ENCODE peak calls at places on chromosomes 7 and 10, in seven cellular contexts. One of them, this sample, is unnamed.

GRCh38 chr10:6580279-6581029 is 378 bp upstream of the PRKCQ start:
- DNase-seq in cardiac muscle cell: peak; percentile 74
- DNase-seq in body of pancreas: peak; percentile 85
- DNase-seq in neuronal stem cell: peak; percentile 78
- DNase-seq in colonic mucosa: peak; percentile 71
- DNase-seq in A673: peak; percentile 49
- DNase-seq in heart right ventricle: peak; percentile 74
- DNase-seq in this sample: no peak

GRCh38 chr7:155787171-155787851 is 25.0 kb downstream of the SHH start:
- DNase-seq in cardiac muscle cell: peak; percentile 41
- DNase-seq in body of pancreas: no peak
- DNase-seq in neuronal stem cell: no peak
- DNase-seq in colonic mucosa: no peak
- DNase-seq in A673: no peak
- DNase-seq in heart right ventricle: no peak
- DNase-seq in this sample: no peak

GRCh38 chr7:1030444-1031070 is 13.8 kb upstream of the GPR146 start:
- DNase-seq in cardiac muscle cell: no peak
- DNase-seq in body of pancreas: no peak
- DNase-seq in neuronal stem cell: no peak
- DNase-seq in colonic mucosa: no peak
- DNase-seq in A673: no peak
- DNase-seq in heart right ventricle: no peak
- DNase-seq in this sample: no peak

GRCh38 chr10:95121904-95122303 is 52.6 kb upstream of the CYP2C8 start:
- DNase-seq in cardiac muscle cell: peak; percentile 80
- DNase-seq in body of pancreas: peak; percentile 65
- DNase-seq in neuronal stem cell: no peak
- DNase-seq in colonic mucosa: no peak
- DNase-seq in A673: no peak
- DNase-seq in heart right ventricle: no peak
- DNase-seq in this sample: no peak

GRCh38 chr10:10830316-10831061 is 187.2 kb upstream of the CELF2 start:
- DNase-seq in cardiac muscle cell: peak; percentile 94
- DNase-seq in body of pancreas: no peak
- DNase-seq in neuronal stem cell: no peak
- DNase-seq in colonic mucosa: no peak
- DNase-seq in A673: no peak
- DNase-seq in heart right ventricle: no peak
- DNase-seq in this sample: no peak

GRCh38 chr10:92813979-92814378 is 34.3 kb upstream of the EXOC6 start:
- DNase-seq in cardiac muscle cell: no peak
- DNase-seq in body of pancreas: no peak
- DNase-seq in neuronal stem cell: no peak
- DNase-seq in colonic mucosa: no peak
- DNase-seq in A673: no peak
- DNase-seq in heart right ventricle: no peak
- DNase-seq in this sample: no peak

GRCh38 chr7:31875424-31875823 is 188.4 kb downstream of the PPP1R17 start:
- DNase-seq in cardiac muscle cell: peak; percentile 19
- DNase-seq in body of pancreas: no peak
- DNase-seq in neuronal stem cell: no peak
- DNase-seq in colonic mucosa: peak; percentile 22
- DNase-seq in A673: peak; percentile 89
- DNase-seq in heart right ventricle: no peak
- DNase-seq in this sample: no peak

GRCh38 chr7:134058521-134058920 is 68.6 kb upstream of the LRGUK start:
- DNase-seq in cardiac muscle cell: no peak
- DNase-seq in body of pancreas: no peak
- DNase-seq in neuronal stem cell: no peak
- DNase-seq in colonic mucosa: no peak
- DNase-seq in A673: no peak
- DNase-seq in heart right ventricle: no peak
- DNase-seq in this sample: no peak

GRCh38 chr10:18651324-18652007 is at the start of gene NSUN6:
- DNase-seq in cardiac muscle cell: peak; percentile 90
- DNase-seq in body of pancreas: peak; percentile 94
- DNase-seq in neuronal stem cell: peak; percentile 77
- DNase-seq in colonic mucosa: peak; percentile 94
- DNase-seq in A673: peak; percentile 92
- DNase-seq in heart right ventricle: peak; percentile 89
- DNase-seq in this sample: peak; percentile 91

GRCh38 chr7:85000973-85001372 is 185.9 kb downstream of the SEMA3D start:
- DNase-seq in cardiac muscle cell: no peak
- DNase-seq in body of pancreas: no peak
- DNase-seq in neuronal stem cell: no peak
- DNase-seq in colonic mucosa: no peak
- DNase-seq in A673: no peak
- DNase-seq in heart right ventricle: no peak
- DNase-seq in this sample: no peak

GRCh38 chr10:91689731-91690168 is 56.9 kb upstream of the PPP1R3C start:
- DNase-seq in cardiac muscle cell: peak; percentile 79
- DNase-seq in body of pancreas: no peak
- DNase-seq in neuronal stem cell: no peak
- DNase-seq in colonic mucosa: no peak
- DNase-seq in A673: no peak
- DNase-seq in heart right ventricle: no peak
- DNase-seq in this sample: no peak

GRCh38 chr7:44273681-44274622 is 51.4 kb downstream of the CAMK2B start:
- DNase-seq in cardiac muscle cell: no peak
- DNase-seq in body of pancreas: no peak
- DNase-seq in neuronal stem cell: no peak
- DNase-seq in colonic mucosa: no peak
- DNase-seq in A673: no peak
- DNase-seq in heart right ventricle: peak; percentile 8
- DNase-seq in this sample: no peak

GRCh38 chr7:143003393-143004051 is 23.4 kb downstream of the OR9A2 start:
- DNase-seq in cardiac muscle cell: peak; percentile 68
- DNase-seq in body of pancreas: peak; percentile 29
- DNase-seq in neuronal stem cell: peak; percentile 15
- DNase-seq in colonic mucosa: no peak
- DNase-seq in A673: peak; percentile 51
- DNase-seq in heart right ventricle: no peak
- DNase-seq in this sample: no peak
- H3K4me3 ChIP-seq in cardiac muscle cell: no peak overlapping the region
- H3K4me3 ChIP-seq in body of pancreas: no peak overlapping the region
- H3K4me3 ChIP-seq in neuronal stem cell: no peak overlapping the region
- H3K4me3 ChIP-seq in colonic mucosa: peak overlapping the region; percentile 8
- H3K4me3 ChIP-seq in A673: no peak overlapping the region
- H3K4me3 ChIP-seq in heart right ventricle: peak overlapping the region; percentile 21
- H3K4me3 ChIP-seq in this sample: no peak overlapping the region

GRCh38 chr7:130908345-130909160 is 174.5 kb upstream of the KLF14 start:
- DNase-seq in cardiac muscle cell: no peak
- DNase-seq in body of pancreas: no peak
- DNase-seq in neuronal stem cell: no peak
- DNase-seq in colonic mucosa: peak; percentile 58
- DNase-seq in A673: no peak
- DNase-seq in heart right ventricle: no peak
- DNase-seq in this sample: no peak

GRCh38 chr7:130909161-130909836 is 175.3 kb upstream of the KLF14 start:
- DNase-seq in cardiac muscle cell: no peak
- DNase-seq in body of pancreas: no peak
- DNase-seq in neuronal stem cell: no peak
- DNase-seq in colonic mucosa: no peak
- DNase-seq in A673: no peak
- DNase-seq in heart right ventricle: no peak
- DNase-seq in this sample: no peak

GRCh38 chr7:130906575-130906974 is 172.6 kb upstream of the KLF14 start:
- DNase-seq in cardiac muscle cell: no peak
- DNase-seq in body of pancreas: no peak
- DNase-seq in neuronal stem cell: no peak
- DNase-seq in colonic mucosa: no peak
- DNase-seq in A673: no peak
- DNase-seq in heart right ventricle: no peak
- DNase-seq in this sample: no peak

GRCh38 chr7:130909881-130910672 is 176.1 kb upstream of the KLF14 start:
- DNase-seq in cardiac muscle cell: peak; percentile 55
- DNase-seq in body of pancreas: no peak
- DNase-seq in neuronal stem cell: no peak
- DNase-seq in colonic mucosa: no peak
- DNase-seq in A673: no peak
- DNase-seq in heart right ventricle: no peak
- DNase-seq in this sample: peak; percentile 50

DNA sequence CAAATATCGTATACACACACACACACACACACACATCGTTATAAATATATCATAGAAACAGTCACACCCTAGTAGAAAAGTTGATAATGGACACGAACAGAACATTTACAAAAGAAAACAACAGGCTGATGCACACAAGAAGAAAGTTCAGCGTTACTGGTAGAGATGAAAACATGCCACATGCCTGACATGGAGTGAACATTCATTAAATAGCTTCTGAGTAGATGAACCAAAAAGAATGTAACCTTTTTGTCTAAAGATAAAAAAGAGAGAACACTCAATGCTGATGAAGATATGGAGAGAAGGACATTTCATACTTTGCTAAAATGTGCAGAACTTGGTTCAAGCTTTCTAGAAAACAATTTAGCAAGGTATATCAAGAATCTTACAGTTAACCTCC is 173.4 kb upstream of the KLF14 start:
- DNase-seq in cardiac muscle cell: no peak
- DNase-seq in body of pancreas: no peak
- DNase-seq in neuronal stem cell: no peak
- DNase-seq in colonic mucosa: no peak
- DNase-seq in A673: no peak
- DNase-seq in heart right ventricle: no peak
- DNase-seq in this sample: no peak
- H3K4me1 ChIP-seq in cardiac muscle cell: no peaks in the 10 kb centered on the region
- H3K4me1 ChIP-seq in body of pancreas: peaks cover 31% of the 10 kb centered on the region
- H3K4me1 ChIP-seq in neuronal stem cell: peaks cover 16% of the 10 kb centered on the region
- H3K4me1 ChIP-seq in colonic mucosa: peaks cover 2% of the 10 kb centered on the region
- H3K4me1 ChIP-seq in A673: peaks cover 61% of the 10 kb centered on the region
- H3K4me1 ChIP-seq in heart right ventricle: peaks cover 79% of the 10 kb centered on the region
- H3K4me1 ChIP-seq in this sample: peaks cover 77% of the 10 kb centered on the region

GRCh38 chr7:76231583-76231982 is 29.9 kb downstream of the SRRM3 start:
- DNase-seq in cardiac muscle cell: no peak
- DNase-seq in body of pancreas: no peak
- DNase-seq in neuronal stem cell: no peak
- DNase-seq in colonic mucosa: no peak
- DNase-seq in A673: peak; percentile 30
- DNase-seq in heart right ventricle: no peak
- DNase-seq in this sample: no peak
- H3K27me3 ChIP-seq in cardiac muscle cell: peaks cover 14% of the 10 kb centered on the region
- H3K27me3 ChIP-seq in body of pancreas: no peaks in the 10 kb centered on the region
- H3K27me3 ChIP-seq in neuronal stem cell: no peaks in the 10 kb centered on the region
- H3K27me3 ChIP-seq in colonic mucosa: no peaks in the 10 kb centered on the region
- H3K27me3 ChIP-seq in A673: peaks cover 13% of the 10 kb centered on the region
- H3K27me3 ChIP-seq in heart right ventricle: peaks cover 81% of the 10 kb centered on the region
- H3K27me3 ChIP-seq in this sample: peaks cover 7% of the 10 kb centered on the region

GRCh38 chr10:129958686-129959543 is 5.2 kb downstream of the EBF3 start:
- DNase-seq in cardiac muscle cell: no peak
- DNase-seq in body of pancreas: no peak
- DNase-seq in neuronal stem cell: peak; percentile 48
- DNase-seq in colonic mucosa: no peak
- DNase-seq in A673: no peak
- DNase-seq in heart right ventricle: no peak
- DNase-seq in this sample: no peak

GRCh38 chr10:129962092-129962494 is 2.0 kb downstream of the EBF3 start:
- DNase-seq in cardiac muscle cell: peak; percentile 70
- DNase-seq in body of pancreas: no peak
- DNase-seq in neuronal stem cell: peak; percentile 26
- DNase-seq in colonic mucosa: no peak
- DNase-seq in A673: no peak
- DNase-seq in heart right ventricle: no peak
- DNase-seq in this sample: peak; percentile 59

GRCh38 chr10:129959544-129960492 is 4.3 kb downstream of the EBF3 start:
- DNase-seq in cardiac muscle cell: peak; percentile 68
- DNase-seq in body of pancreas: no peak
- DNase-seq in neuronal stem cell: peak; percentile 48
- DNase-seq in colonic mucosa: no peak
- DNase-seq in A673: no peak
- DNase-seq in heart right ventricle: no peak
- DNase-seq in this sample: no peak

GRCh38 chr10:129961274-129961839 is 2.7 kb downstream of the EBF3 start:
- DNase-seq in cardiac muscle cell: peak; percentile 52
- DNase-seq in body of pancreas: no peak
- DNase-seq in neuronal stem cell: peak; percentile 11
- DNase-seq in colonic mucosa: no peak
- DNase-seq in A673: no peak
- DNase-seq in heart right ventricle: no peak
- DNase-seq in this sample: no peak

DNA sequence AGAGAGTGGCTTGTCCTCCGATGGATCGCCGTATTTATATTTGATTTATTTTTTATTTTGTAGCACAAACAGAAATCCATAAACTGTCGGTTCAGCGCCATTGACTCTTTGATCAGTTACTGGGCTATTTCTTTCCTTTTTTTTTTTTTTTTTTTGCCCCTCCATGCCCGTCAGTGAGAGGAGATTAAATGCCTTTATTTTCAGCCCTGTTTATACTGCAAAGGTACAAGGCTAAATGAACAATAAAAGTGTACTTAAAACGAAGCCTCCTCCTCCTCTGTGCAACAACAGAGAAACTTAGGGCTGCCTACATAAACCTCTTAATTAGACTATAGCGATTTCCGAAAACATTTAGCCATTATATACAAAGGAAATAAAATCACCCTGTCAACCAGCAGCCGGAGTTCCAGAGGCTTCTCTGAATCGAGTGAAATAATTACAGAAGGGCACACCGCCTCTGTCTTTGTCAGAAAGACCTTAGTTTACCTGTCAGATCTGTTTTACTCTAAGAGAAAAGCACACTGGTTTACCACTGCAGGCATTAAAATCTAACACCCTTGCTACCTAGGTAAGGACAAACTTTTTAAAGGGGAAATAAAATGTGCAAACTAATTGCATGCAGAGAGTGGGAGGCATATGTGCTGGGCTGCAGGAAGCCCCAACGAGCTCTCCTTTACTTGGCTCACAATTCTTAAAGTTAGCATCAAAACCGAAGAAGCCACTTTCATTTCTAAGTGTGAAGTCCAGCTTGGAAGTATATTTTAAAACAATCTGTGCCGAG is 3.4 kb downstream of the EBF3 start:
- DNase-seq in cardiac muscle cell: peak; percentile 44
- DNase-seq in body of pancreas: no peak
- DNase-seq in neuronal stem cell: peak; percentile 21
- DNase-seq in colonic mucosa: no peak
- DNase-seq in A673: no peak
- DNase-seq in heart right ventricle: no peak
- DNase-seq in this sample: no peak
- H3K4me3 ChIP-seq in cardiac muscle cell: no peak overlapping the region
- H3K4me3 ChIP-seq in body of pancreas: no peak overlapping the region
- H3K4me3 ChIP-seq in neuronal stem cell: no peak overlapping the region
- H3K4me3 ChIP-seq in colonic mucosa: no peak overlapping the region
- H3K4me3 ChIP-seq in A673: peak overlapping the region; percentile 79
- H3K4me3 ChIP-seq in heart right ventricle: peak overlapping the region; percentile 78
- H3K4me3 ChIP-seq in this sample: peak overlapping the region; percentile 34

GRCh38 chr7:105016083-105017075 is 2.4 kb downstream of the KMT2E start:
- DNase-seq in cardiac muscle cell: peak; percentile 49
- DNase-seq in body of pancreas: no peak
- DNase-seq in neuronal stem cell: no peak
- DNase-seq in colonic mucosa: no peak
- DNase-seq in A673: no peak
- DNase-seq in heart right ventricle: no peak
- DNase-seq in this sample: no peak
- H3K4me1 ChIP-seq in cardiac muscle cell: peaks cover 21% of the 10 kb centered on the region
- H3K4me1 ChIP-seq in body of pancreas: peaks cover 35% of the 10 kb centered on the region
- H3K4me1 ChIP-seq in neuronal stem cell: peaks cover 2% of the 10 kb centered on the region
- H3K4me1 ChIP-seq in colonic mucosa: peaks cover 11% of the 10 kb centered on the region
- H3K4me1 ChIP-seq in A673: peaks cover 41% of the 10 kb centered on the region
- H3K4me1 ChIP-seq in heart right ventricle: peaks cover 54% of the 10 kb centered on the region
- H3K4me1 ChIP-seq in this sample: peaks cover 52% of the 10 kb centered on the region

This sample was measured in right atrium auricular region.